ENCODE peak calls at places on chromosomes 5 and 9, in seven cellular contexts. S is astrocyte of the spinal cord, I is fibroblast of pulmonary artery, K is dorsolateral prefrontal cortex, X is HepG2, B is endothelial cell, A is hepatocyte. J is an unnamed sample.

GRCh38 chr9:121059998-121060636 is 10.0 kb upstream of the C5 start:
- DNase-seq in S (peak), K (no peak), A (peak), I (peak), B (peak), X (peak), J (peak)

GRCh38 chr9:77015291-77016048 is 4.0 kb upstream of the FOXB2 start:
- DNase-seq in B (no peak), I (no peak), S (no peak), A (no peak), K (no peak), X (no peak), J (no peak)

GRCh38 chr5:61114441-61114840 is 47.8 kb downstream of the SMIM15 start:
- DNase-seq in K (no peak), S (no peak), X (no peak), B (no peak), I (no peak), A (no peak), J (no peak)

GRCh38 chr5:180251141-180251540 is 40.7 kb downstream of the MAPK9 start:
- DNase-seq in I (no peak), A (no peak), B (no peak), K (peak), X (no peak), S (no peak), J (no peak)

GRCh38 chr9:95004452-95005275 is 278.2 kb downstream of the AOPEP start:
- DNase-seq in S (no peak), K (no peak), B (peak), I (no peak), X (peak), A (peak), J (peak)

GRCh38 chr9:8589476-8589875 is 789.9 kb upstream of the DMAC1 start:
- DNase-seq in A (no peak), I (no peak), B (no peak), S (no peak), X (no peak), K (no peak), J (no peak)

GRCh38 chr5:150377964-150378694 is 20.6 kb downstream of the TCOF1 start:
- DNase-seq in I (peak), X (no peak), S (peak), K (no peak), A (peak), B (no peak), J (no peak)

GRCh38 chr9:126781717-126782388 is 23.0 kb upstream of the ZBTB43 start:
- DNase-seq in B (peak), I (peak), K (peak), X (peak), S (peak), A (peak), J (peak)

GRCh38 chr9:35490155-35490909 is 421 bp downstream of the RUSC2 start:
- DNase-seq in B (peak), S (no peak), X (no peak), K (peak), A (peak), I (no peak), J (peak)

GRCh38 chr5:33994845-33995244 is 10.4 kb upstream of the SLC45A2 start:
- DNase-seq in X (no peak), S (peak), B (no peak), A (no peak), K (no peak), I (peak), J (peak)

GRCh38 chr5:111404270-111404769 is 108.0 kb downstream of the STARD4 start:
- DNase-seq in B (no peak), A (peak), X (peak), S (no peak), K (no peak), I (peak), J (no peak)

GRCh38 chr5:90015584-90016018 is 394.0 kb downstream of the CETN3 start:
- DNase-seq in K (no peak), X (no peak), I (peak), B (no peak), S (peak), A (peak), J (peak)

GRCh38 chr9:128169492-128169891 is 9.4 kb downstream of the BBLN start:
- DNase-seq in S (no peak), K (no peak), I (no peak), X (no peak), B (no peak), A (no peak), J (no peak)

GRCh38 chr5:109485030-109485429 is 75.3 kb upstream of the PJA2 start:
- DNase-seq in B (peak), A (peak), S (peak), I (peak), K (peak), X (peak), J (peak)

GRCh38 chr5:173823721-173824567 is 64.2 kb upstream of the CPEB4 start:
- DNase-seq in S (peak), B (no peak), X (peak), A (peak), K (no peak), I (peak), J (peak)

GRCh38 chr9:124781967-124782660 is 5.2 kb downstream of the OLFML2A start:
- DNase-seq in I (no peak), X (no peak), B (no peak), A (no peak), S (no peak), K (no peak), J (no peak)

GRCh38 chr5:139711067-139711851 is 63.1 kb downstream of the CXXC5 start:
- DNase-seq in A (peak), I (no peak), B (peak), X (no peak), S (peak), K (peak), J (peak)

GRCh38 chr9:98899399-98900056 is 44.2 kb upstream of the COL15A1 start:
- DNase-seq in S (peak), B (no peak), K (no peak), X (no peak), I (peak), A (peak), J (peak)

GRCh38 chr9:77440057-77440456 is 208.1 kb downstream of the GNA14 start:
- DNase-seq in X (no peak), S (peak), B (no peak), A (no peak), I (no peak), K (no peak), J (no peak)

GRCh38 chr9:32348289-32348688 is 36.2 kb upstream of the ACO1 start:
- DNase-seq in K (no peak), B (no peak), I (peak), A (no peak), S (no peak), X (no peak), J (no peak)

GRCh38 chr9:132995906-132996305 is 17.4 kb downstream of the GFI1B start:
- DNase-seq in B (no peak), I (no peak), S (no peak), X (no peak), K (no peak), A (no peak), J (no peak)

GRCh38 chr9:98074119-98074990 is 17.8 kb downstream of the NANS start:
- DNase-seq in I (peak), K (peak), S (peak), X (peak), B (peak), A (peak), J (peak)

GRCh38 chr5:125134216-125135081 is 388.0 kb upstream of the ZNF608 start:
- DNase-seq in I (peak), X (no peak), B (no peak), A (no peak), S (peak), K (no peak), J (peak)

GRCh38 chr9:134811673-134812668 is 68.6 kb upstream of the FCN2 start:
- DNase-seq in B (no peak), A (peak), X (no peak), I (peak), S (peak), K (no peak), J (no peak)

GRCh38 chr9:126836216-126836615 is 24.2 kb upstream of the ZBTB34 start:
- DNase-seq in B (no peak), S (peak), X (no peak), K (no peak), A (no peak), I (no peak), J (no peak)

GRCh38 chr9:87792831-87793288 is 66.9 kb downstream of the CTSL start:
- DNase-seq in I (peak), S (peak), B (no peak), A (peak), X (peak), K (no peak), J (peak)
- TF ChIP-seq CTCF in I (peak), S (peak), B (no peak), A (no peak), X (no peak), K (no peak), J (peak)

DNA sequence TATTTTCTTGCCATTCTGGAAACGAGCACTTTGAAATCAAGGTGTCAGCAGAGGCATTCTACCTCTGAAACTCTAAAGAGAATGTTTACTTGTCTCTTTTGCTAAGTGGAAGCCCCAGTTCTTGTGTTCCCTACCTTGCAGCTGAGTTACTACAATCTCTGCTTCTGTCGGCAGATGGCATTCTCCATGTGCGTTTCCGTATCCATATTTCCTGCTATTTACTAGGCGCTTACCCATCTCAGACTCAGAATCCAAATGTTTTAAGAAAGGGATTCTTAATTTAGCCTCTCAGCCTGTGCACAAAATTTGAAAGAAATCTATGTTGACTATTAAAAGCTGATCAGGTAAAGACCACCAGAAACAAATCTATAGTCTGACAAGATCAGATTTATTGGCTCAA is 221.3 kb upstream of the FTMT start:
- DNase-seq in S (peak), A (peak), X (peak), I (peak), B (no peak), K (no peak), J (peak)
- TF ChIP-seq CTCF in S (peak), A (peak), X (peak), I (no peak), B (no peak), K (peak), J (peak)

GRCh38 chr5:74015716-74016115 is 389.7 kb downstream of the ARHGEF28 start:
- DNase-seq in A (no peak), S (no peak), X (no peak), I (peak), K (no peak), B (no peak), J (no peak)

GRCh38 chr5:74017786-74018211 is 391.8 kb downstream of the ARHGEF28 start:
- DNase-seq in B (no peak), X (no peak), K (no peak), A (peak), S (peak), I (peak), J (peak)

GRCh38 chr5:74013222-74013621 is 387.2 kb downstream of the ARHGEF28 start:
- DNase-seq in X (no peak), I (no peak), A (no peak), S (no peak), B (no peak), K (no peak), J (no peak)

GRCh38 chr5:74017112-74017511 is 391.1 kb downstream of the ARHGEF28 start:
- DNase-seq in S (no peak), K (no peak), B (no peak), I (no peak), A (peak), X (no peak), J (peak)

DNA sequence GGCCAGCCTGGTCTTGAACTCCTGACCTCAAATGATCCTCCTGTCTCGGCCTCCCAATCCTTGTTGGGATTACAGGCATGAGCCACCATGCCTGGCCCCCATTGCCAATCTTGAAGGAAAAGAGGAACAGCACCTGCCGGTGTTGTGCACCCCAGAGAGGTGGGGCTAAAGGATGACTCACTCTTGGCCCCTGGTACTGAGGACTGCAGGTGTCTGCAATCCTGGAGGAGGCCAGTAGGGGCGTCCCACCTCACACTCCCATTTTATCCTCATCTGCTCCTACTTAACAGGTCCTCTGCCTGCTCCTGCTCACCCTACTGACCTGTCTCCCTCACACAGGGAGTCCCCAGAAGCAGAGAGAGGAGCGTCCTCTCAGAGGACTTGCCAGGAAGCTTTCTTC is 390.4 kb downstream of the ARHGEF28 start:
- DNase-seq in K (no peak), B (no peak), S (no peak), X (peak), I (no peak), A (no peak), J (peak)
- TF ChIP-seq CTCF in K (no peak), B (peak), S (peak), X (peak), I (peak), A (no peak), J (peak)

GRCh38 chr9:5574998-5575397 is 53.9 kb upstream of the RIC1 start:
- DNase-seq in K (no peak), A (no peak), X (peak), S (no peak), B (no peak), I (no peak), J (no peak)
- TF ChIP-seq CTCF in K (no peak), A (no peak), X (peak), S (no peak), B (no peak), I (peak), J (no peak)

GRCh38 chr5:54538156-54538555 is 20.6 kb downstream of the SNX18 start:
- DNase-seq in S (no peak), I (no peak), K (no peak), A (no peak), X (no peak), B (no peak), J (no peak)
- TF ChIP-seq CTCF in S (no peak), I (no peak), K (no peak), A (no peak), X (no peak), B (no peak), J (no peak)

GRCh38 chr9:103444157-103444556 is 449.0 kb downstream of the CYLC2 start:
- DNase-seq in K (no peak), A (no peak), X (no peak), B (no peak), I (peak), S (no peak), J (no peak)
- TF ChIP-seq CTCF in K (no peak), A (no peak), X (no peak), B (no peak), I (no peak), S (no peak), J (no peak)

DNA sequence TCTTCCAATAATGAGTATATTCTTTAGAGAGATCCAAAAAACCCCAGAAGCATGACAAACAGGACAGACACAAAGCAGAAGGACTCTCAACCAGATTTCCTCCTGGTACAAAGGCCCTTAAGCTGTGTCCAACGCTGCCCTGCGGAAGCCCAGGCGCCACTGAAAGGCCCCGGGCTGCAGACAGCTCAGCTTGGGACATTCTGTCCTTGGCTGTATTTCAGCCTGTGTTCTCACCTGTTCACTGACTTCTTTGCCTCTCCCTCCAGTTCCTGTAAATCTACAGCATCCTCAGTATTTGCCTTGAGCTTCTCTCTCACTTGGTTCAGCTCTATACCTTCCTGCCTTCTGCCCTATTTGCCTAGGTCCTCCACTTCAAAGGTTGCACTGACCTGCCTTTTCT is 96.5 kb downstream of the SH3TC2 start:
- DNase-seq in S (no peak), B (no peak), A (no peak), I (no peak), X (no peak), K (no peak), J (peak)
- TF ChIP-seq CTCF in S (no peak), B (no peak), A (no peak), I (no peak), X (no peak), K (no peak), J (no peak)

GRCh38 chr5:94505327-94506080 is 112.9 kb downstream of the KIAA0825 start:
- DNase-seq in A (no peak), K (no peak), S (no peak), X (no peak), B (no peak), I (no peak), J (no peak)

GRCh38 chr5:94503677-94504076 is 114.7 kb downstream of the KIAA0825 start:
- DNase-seq in S (no peak), I (no peak), A (no peak), B (no peak), K (no peak), X (no peak), J (no peak)

DNA sequence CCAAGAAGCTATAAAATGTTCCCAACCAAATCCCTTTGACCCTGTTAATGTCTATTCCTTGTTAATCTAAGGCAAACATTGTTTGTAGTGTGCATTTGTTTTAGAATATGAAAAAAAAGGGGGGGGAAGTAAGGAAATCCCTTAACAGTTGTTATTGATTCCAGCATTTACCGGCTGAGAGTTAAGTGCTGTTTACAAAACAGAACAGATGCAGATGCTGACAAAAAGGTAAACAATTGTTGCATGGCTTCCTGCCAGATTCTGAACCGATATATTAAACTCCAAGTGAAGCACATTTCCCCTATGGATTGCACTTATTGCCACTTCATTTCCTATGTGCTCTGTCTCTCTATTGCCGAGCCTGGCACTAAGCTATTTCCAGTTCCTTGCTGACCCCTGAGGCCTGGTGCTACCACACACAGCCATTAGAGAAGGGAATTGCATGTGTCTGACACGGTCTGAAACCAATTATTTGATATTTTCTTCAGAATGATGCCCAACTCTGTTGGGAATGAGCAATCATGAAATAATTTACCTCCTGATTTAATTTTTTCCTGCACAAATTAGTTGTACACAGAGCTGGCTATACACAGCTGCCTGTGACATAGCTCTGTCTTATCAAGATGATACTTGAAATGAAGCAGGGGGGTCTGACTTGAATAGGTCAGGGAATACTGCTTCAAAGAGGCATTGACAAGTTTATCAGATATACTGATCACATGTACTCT is 109.8 kb downstream of the KIAA0825 start:
- DNase-seq in A (no peak), I (no peak), B (no peak), K (no peak), X (no peak), S (no peak), J (no peak)
- TF ChIP-seq CTCF in A (no peak), I (no peak), B (no peak), K (no peak), X (no peak), S (no peak), J (no peak)

GRCh38 chr5:130111723-130112122 is 207.5 kb downstream of the CHSY3 start:
- DNase-seq in A (no peak), B (no peak), S (no peak), I (no peak), K (no peak), X (no peak), J (no peak)

GRCh38 chr5:130112246-130112645 is 208.0 kb downstream of the CHSY3 start:
- DNase-seq in X (no peak), A (no peak), I (no peak), B (no peak), K (no peak), S (no peak), J (no peak)

GRCh38 chr5:130110333-130110732 is 206.1 kb downstream of the CHSY3 start:
- DNase-seq in I (peak), S (no peak), B (no peak), X (no peak), A (peak), K (no peak), J (no peak)

GRCh38 chr5:130104895-130105684 is 200.8 kb downstream of the CHSY3 start:
- DNase-seq in S (no peak), K (no peak), A (no peak), X (no peak), B (no peak), I (peak), J (no peak)

DNA sequence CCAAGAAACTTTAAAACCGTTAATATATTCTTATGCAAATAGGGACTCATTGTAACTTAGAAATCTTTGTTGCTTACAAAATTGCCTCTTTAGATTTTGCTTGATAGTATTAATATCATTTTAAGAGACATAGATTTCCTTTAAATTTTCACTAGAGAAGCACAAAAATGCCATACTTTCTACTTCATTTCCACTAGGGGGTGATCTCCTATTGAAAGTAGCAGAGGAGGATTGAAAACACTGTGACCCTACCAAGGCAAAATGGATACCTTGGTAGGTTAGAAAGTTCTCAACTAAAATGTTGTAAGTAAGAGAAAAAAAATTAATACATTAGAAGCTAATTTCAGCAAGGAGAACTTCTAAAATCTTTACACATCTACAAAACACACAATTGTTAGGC is 204.9 kb downstream of the CHSY3 start:
- DNase-seq in X (peak), I (peak), K (no peak), B (no peak), S (peak), A (peak), J (peak)
- TF ChIP-seq CTCF in X (peak), I (peak), K (peak), B (peak), S (peak), A (peak), J (peak)

DNA sequence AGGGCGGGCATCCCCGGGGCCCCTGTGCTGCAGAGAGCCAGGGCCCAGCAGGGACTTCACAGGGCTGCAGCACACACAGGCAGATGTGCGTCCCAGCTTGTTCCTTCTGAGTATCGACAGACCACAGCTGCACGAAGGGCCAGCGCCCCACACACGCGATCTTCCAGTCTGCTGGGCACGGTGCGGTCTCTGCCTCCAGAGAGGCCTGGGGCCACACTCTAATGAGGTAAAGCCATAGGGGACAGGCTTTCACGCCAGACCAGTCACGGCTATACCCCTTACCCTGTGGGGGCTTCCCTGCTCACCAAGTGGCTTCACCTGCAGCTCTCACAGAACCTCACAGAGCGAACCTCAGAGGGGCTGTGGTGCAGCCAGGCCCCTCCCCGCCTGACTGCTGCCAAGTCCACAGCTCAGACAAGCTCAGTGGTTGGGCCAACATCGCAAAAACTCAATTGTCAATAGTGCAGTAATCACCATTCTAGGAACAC is 82.2 kb downstream of the SHB start:
- DNase-seq in A (no peak), X (no peak), I (no peak), K (no peak), S (no peak), B (no peak), J (no peak)
- TF ChIP-seq CTCF in A (no peak), X (no peak), I (no peak), K (no peak), S (no peak), B (no peak), J (no peak)

J was measured in MCF 10A.